ENCODE peak calls at places on chromosomes 3 and 15, in six cellular contexts. O, Y, S, T, V and J are unnamed samples.
A peak's percentile ranks its signal among the peaks of the same experiment; 100 is the strongest.

GRCh38 chr3:4290272-4290893 is 12.8 kb upstream of the SETMAR start:
- DNase-seq in S (peak; percentile 27), O (peak; percentile 55), Y (peak; percentile 48), V (peak; percentile 15), T (peak; percentile 13), J (no peak)

GRCh38 chr15:22884344-22884743 is 45.9 kb downstream of the NIPA2 start:
- DNase-seq in Y (no peak), S (no peak), O (no peak), T (no peak), V (no peak), J (no peak)

GRCh38 chr15:66802087-66803001 is 100.3 kb downstream of the SMAD6 start:
- DNase-seq in S (no peak), V (no peak), O (peak; percentile 41), T (peak; percentile 43), Y (no peak), J (no peak)

GRCh38 chr3:107117156-107117555 is 260.1 kb upstream of the CCDC54 start:
- DNase-seq in T (no peak), O (no peak), S (no peak), V (no peak), Y (no peak), J (no peak)

GRCh38 chr15:48695835-48696573 is 50.5 kb upstream of the FBN1 start:
- DNase-seq in Y (no peak), V (no peak), O (no peak), T (no peak), S (no peak), J (no peak)

GRCh38 chr3:125192190-125193035 is 20.1 kb downstream of the SLC12A8 start:
- DNase-seq in O (no peak), V (no peak), Y (no peak), S (no peak), T (no peak), J (no peak)

GRCh38 chr15:70792171-70792573 is 28.8 kb upstream of the UACA start:
- DNase-seq in S (no peak), T (peak; percentile 74), Y (peak; percentile 80), O (no peak), V (no peak), J (no peak)

GRCh38 chr3:130997291-130997690 is 29.3 kb downstream of the ASTE1 start:
- DNase-seq in T (peak; percentile 31), S (no peak), Y (no peak), O (no peak), V (no peak), J (no peak)

GRCh38 chr3:184491011-184491576 is 70.5 kb upstream of the EPHB3 start:
- DNase-seq in S (no peak), O (no peak), Y (peak; percentile 29), T (no peak), V (no peak), J (no peak)

GRCh38 chr3:106837616-106838015 is 539.6 kb upstream of the CCDC54 start:
- DNase-seq in T (no peak), V (no peak), Y (no peak), O (no peak), S (no peak), J (no peak)

GRCh38 chr3:28916713-28917499 is 364.0 kb upstream of the RBMS3 start:
- DNase-seq in O (peak; percentile 85), S (peak; percentile 85), V (no peak), Y (peak; percentile 20), T (peak; percentile 25), J (no peak)

GRCh38 chr3:72488736-72489030 is 359.6 kb downstream of the SHQ1 start:
- DNase-seq in Y (no peak), O (no peak), S (no peak), V (no peak), T (no peak), J (no peak)

GRCh38 chr3:169085827-169086226 is 577.7 kb downstream of the MECOM start:
- DNase-seq in T (peak; percentile 90), Y (no peak), S (no peak), V (no peak), O (no peak), J (no peak)

GRCh38 chr3:159536876-159537275 is 451.8 kb upstream of the IL12A start:
- DNase-seq in V (no peak), S (no peak), Y (no peak), T (no peak), O (no peak), J (no peak)

GRCh38 chr15:63678383-63678782 is 81.2 kb downstream of the FBXL22 start:
- DNase-seq in S (no peak), V (no peak), T (no peak), O (no peak), Y (no peak), J (no peak)

GRCh38 chr3:72683068-72683467 is 165.2 kb downstream of the SHQ1 start:
- DNase-seq in Y (no peak), S (no peak), O (no peak), V (no peak), T (no peak), J (no peak)

GRCh38 chr15:92377083-92377789 is 16.4 kb upstream of the ST8SIA2 start:
- DNase-seq in S (no peak), T (no peak), Y (peak; percentile 47), O (no peak), V (no peak), J (no peak)

GRCh38 chr3:132641837-132642538 is 17.6 kb downstream of the ACAD11 start:
- DNase-seq in Y (peak; percentile 37), T (no peak), V (no peak), S (peak; percentile 4), O (peak; percentile 77), J (no peak)

GRCh38 chr3:43505351-43505750 is 116.5 kb downstream of the ANO10 start:
- DNase-seq in Y (no peak), V (no peak), O (no peak), T (peak; percentile 37), S (no peak), J (no peak)

GRCh38 chr3:160176923-160177322 is 48.3 kb upstream of the C3orf80 start:
- DNase-seq in O (no peak), V (no peak), S (no peak), T (no peak), Y (no peak), J (no peak)

GRCh38 chr3:71851878-71852277 is 66.9 kb upstream of the PROK2 start:
- DNase-seq in V (no peak), T (no peak), S (no peak), O (no peak), Y (no peak), J (no peak)

GRCh38 chr15:90497912-90498311 is 31.8 kb upstream of the CRTC3 start:
- DNase-seq in O (no peak), V (no peak), Y (no peak), T (no peak), S (no peak), J (no peak)

GRCh38 chr15:71962537-71962936 is 152.2 kb downstream of the NR2E3 start:
- DNase-seq in T (no peak), Y (no peak), V (no peak), S (no peak), O (no peak), J (no peak)

GRCh38 chr15:75234191-75234810 is 23.8 kb upstream of the GOLGA6C start:
- DNase-seq in T (no peak), S (no peak), V (no peak), O (no peak), Y (no peak), J (peak; percentile 67)

GRCh38 chr3:17995769-17996168 is 253.3 kb upstream of the TBC1D5 start:
- DNase-seq in Y (no peak), S (no peak), T (no peak), V (no peak), O (no peak), J (no peak)

GRCh38 chr3:156230291-156230900 is 110.0 kb downstream of the KCNAB1 start:
- DNase-seq in Y (no peak), S (no peak), T (no peak), O (no peak), V (no peak), J (no peak)

GRCh38 chr15:62060116-62060895 is at the start of gene VPS13C:
- DNase-seq in O (peak; percentile 97), T (peak; percentile 47), V (peak; percentile 81), Y (peak; percentile 95), S (peak; percentile 91), J (peak; percentile 94)

GRCh38 chr3:149971403-149972075 is 844 bp upstream of the PFN2 start:
- DNase-seq in S (peak; percentile 70), T (no peak), V (peak; percentile 20), O (peak; percentile 89), Y (no peak), J (peak; percentile 83)

GRCh38 chr3:51642462-51642861 is 28.6 kb upstream of the TEX264 start:
- DNase-seq in S (no peak), Y (no peak), V (no peak), O (peak; percentile 3), T (no peak), J (no peak)